ENCODE peak calls at places on chromosomes 1 and 21, in eight cellular contexts. P is IMR-90, G is WERI-Rb-1, D is heart left ventricle, W is HCT116, F is cardiac muscle cell, X is HFF-Myc, N is psoas muscle. U is an unnamed sample.

GRCh38 chr1:205568469-205569361 is 63.1 kb downstream of the ELK4 start:
- DNase-seq in G (peak), X (no peak), D (no peak), F (peak), N (no peak), P (no peak), W (no peak), U (no peak)

GRCh38 chr1:8463144-8463927 is 145.4 kb downstream of the SLC45A1 start:
- DNase-seq in N (no peak), F (peak), X (peak), W (no peak), P (peak), D (peak), G (no peak), U (no peak)

GRCh38 chr1:180757657-180758056 is 125.8 kb downstream of the XPR1 start:
- DNase-seq in G (no peak), N (no peak), P (no peak), D (no peak), X (no peak), F (no peak), W (no peak), U (no peak)

GRCh38 chr1:12215562-12215961 is 14.3 kb upstream of the VPS13D start:
- DNase-seq in D (no peak), X (no peak), N (peak), F (no peak), G (no peak), P (no peak), W (no peak), U (no peak)

GRCh38 chr1:100769906-100770646 is 50.5 kb downstream of the VCAM1 start:
- DNase-seq in P (no peak), D (no peak), W (no peak), F (peak), N (no peak), G (no peak), X (no peak), U (no peak)

GRCh38 chr1:4150262-4150661 is 250.2 kb upstream of the C1orf174 start:
- DNase-seq in D (no peak), G (peak), X (no peak), N (no peak), W (no peak), F (no peak), P (no peak), U (no peak)

GRCh38 chr1:194367121-194367520 is 1180.7 kb upstream of the B3GALT2 start:
- DNase-seq in P (no peak), W (no peak), N (no peak), G (no peak), D (no peak), X (no peak), F (no peak), U (no peak)

GRCh38 chr1:112322983-112323678 is 72.9 kb upstream of the CTTNBP2NL start:
- DNase-seq in N (no peak), F (no peak), P (no peak), G (no peak), X (no peak), D (no peak), W (no peak), U (no peak)

GRCh38 chr1:165116732-165117131 is 239.8 kb downstream of the LMX1A start:
- DNase-seq in P (peak), N (no peak), W (peak), G (no peak), X (peak), D (no peak), F (peak), U (no peak)

GRCh38 chr1:160548960-160549664 is 26.1 kb upstream of the SLAMF6 start:
- DNase-seq in P (no peak), X (no peak), D (no peak), W (no peak), F (no peak), G (no peak), N (no peak), U (no peak)

GRCh38 chr1:10754571-10755329 is 41.7 kb downstream of the CASZ1 start:
- DNase-seq in N (no peak), X (no peak), D (no peak), G (no peak), W (no peak), F (no peak), P (peak), U (no peak)

GRCh38 chr1:244445320-244446181 is 6.2 kb downstream of the ADSS2 start:
- DNase-seq in X (no peak), D (no peak), F (no peak), G (no peak), W (no peak), N (no peak), P (peak), U (no peak)

GRCh38 chr21:45816794-45817193 is 164.8 kb upstream of the COL6A1 start:
- DNase-seq in G (no peak), W (no peak), F (no peak), N (no peak), X (no peak), P (no peak), D (no peak), U (no peak)

GRCh38 chr1:58619286-58620054 is 42.4 kb upstream of the TACSTD2 start:
- DNase-seq in D (no peak), W (no peak), N (no peak), G (no peak), X (no peak), F (peak), P (no peak), U (no peak)

GRCh38 chr1:93079685-93080141 is 630 bp downstream of the MTF2 start:
- DNase-seq in P (no peak), N (peak), D (peak), F (peak), G (peak), W (no peak), X (no peak), U (peak)

GRCh38 chr1:208201241-208201640 is 42.9 kb downstream of the PLXNA2 start:
- DNase-seq in N (no peak), F (peak), P (peak), W (no peak), G (peak), D (peak), X (peak), U (peak)

GRCh38 chr1:8494681-8495080 is 176.8 kb downstream of the SLC45A1 start:
- DNase-seq in X (no peak), G (no peak), F (no peak), N (no peak), P (no peak), D (no peak), W (no peak), U (no peak)

GRCh38 chr1:205396972-205397616 is 24.8 kb downstream of the LEMD1 start:
- DNase-seq in D (peak), N (no peak), G (peak), P (peak), F (peak), W (peak), X (no peak), U (no peak)

GRCh38 chr1:3409737-3410434 is 44.6 kb upstream of the ARHGEF16 start:
- DNase-seq in X (no peak), G (peak), P (peak), D (peak), N (peak), F (peak), W (no peak), U (no peak)

GRCh38 chr1:66791621-66792610 is 9.2 kb downstream of the INSL5 start:
- DNase-seq in G (no peak), D (no peak), X (no peak), W (no peak), P (no peak), F (no peak), N (no peak), U (no peak)

GRCh38 chr1:112509005-112509659 is 367 bp downstream of the WNT2B start:
- DNase-seq in G (no peak), F (no peak), W (no peak), N (no peak), X (no peak), D (no peak), P (no peak), U (no peak)

GRCh38 chr1:232570007-232570406 is 59.9 kb downstream of the SIPA1L2 start:
- DNase-seq in D (no peak), F (peak), X (no peak), N (no peak), P (peak), W (no peak), G (no peak), U (no peak)

GRCh38 chr1:167251482-167251881 is 30.8 kb downstream of the POU2F1 start:
- DNase-seq in D (no peak), X (no peak), P (no peak), F (no peak), N (no peak), G (no peak), W (no peak), U (no peak)

GRCh38 chr21:42123509-42123908 is 52.4 kb downstream of the UMODL1 start:
- DNase-seq in N (no peak), P (no peak), X (no peak), G (no peak), W (no peak), F (no peak), D (no peak), U (no peak)

GRCh38 chr1:160774886-160775719 is 20.9 kb upstream of the LY9 start:
- DNase-seq in X (no peak), W (no peak), G (no peak), F (no peak), P (no peak), N (no peak), D (no peak), U (no peak)

GRCh38 chr1:159473335-159473734 is 33.8 kb downstream of the OR10J1 start:
- DNase-seq in D (no peak), N (no peak), F (peak), G (no peak), W (no peak), P (no peak), X (no peak), U (no peak)

GRCh38 chr1:31937300-31938183 is 626 bp downstream of the PTP4A2 start:
- DNase-seq in X (no peak), P (peak), N (peak), F (peak), D (peak), W (no peak), G (peak), U (peak)

GRCh38 chr21:32515869-32516268 is 69.5 kb downstream of the TCP10L start:
- DNase-seq in P (peak), F (peak), X (no peak), G (no peak), N (no peak), W (no peak), D (no peak), U (no peak)

GRCh38 chr1:56495538-56495937 is 83.8 kb downstream of the PLPP3 start:
- DNase-seq in X (no peak), P (no peak), D (no peak), N (no peak), W (no peak), G (no peak), F (no peak), U (no peak)

GRCh38 chr1:182507685-182508084 is 57.7 kb downstream of the RGSL1 start:
- DNase-seq in W (no peak), F (no peak), D (peak), G (no peak), N (no peak), X (peak), P (no peak), U (peak)

GRCh38 chr1:154182342-154183044 is 9.4 kb downstream of the TPM3 start:
- DNase-seq in N (peak), W (peak), X (no peak), P (peak), G (peak), F (peak), D (peak), U (peak)

GRCh38 chr1:226608699-226609505 is 60.3 kb downstream of the STUM start:
- DNase-seq in G (peak), P (peak), W (peak), X (peak), F (peak), N (peak), D (peak), U (peak)

GRCh38 chr1:209048961-209049669 is 534.4 kb upstream of the CAMK1G start:
- DNase-seq in F (peak), P (no peak), G (no peak), D (no peak), N (no peak), W (no peak), X (no peak), U (no peak)

GRCh38 chr1:19776933-19777332 is 22.8 kb downstream of the TMCO4 start:
- DNase-seq in W (no peak), G (no peak), P (no peak), D (no peak), N (no peak), X (no peak), F (no peak), U (no peak)

GRCh38 chr1:204915856-204916485 is 45.3 kb downstream of the NFASC start:
- DNase-seq in F (no peak), P (no peak), N (no peak), D (no peak), G (no peak), X (no peak), W (no peak), U (no peak)

GRCh38 chr1:229148041-229148671 is 122.8 kb upstream of the RAB4A start:
- DNase-seq in N (no peak), P (no peak), W (no peak), G (peak), X (no peak), D (peak), F (peak), U (no peak)

GRCh38 chr1:30618335-30618747 is 105.0 kb downstream of the MATN1 start:
- DNase-seq in W (peak), P (no peak), N (no peak), D (no peak), G (no peak), X (no peak), F (no peak), U (no peak)

DNA sequence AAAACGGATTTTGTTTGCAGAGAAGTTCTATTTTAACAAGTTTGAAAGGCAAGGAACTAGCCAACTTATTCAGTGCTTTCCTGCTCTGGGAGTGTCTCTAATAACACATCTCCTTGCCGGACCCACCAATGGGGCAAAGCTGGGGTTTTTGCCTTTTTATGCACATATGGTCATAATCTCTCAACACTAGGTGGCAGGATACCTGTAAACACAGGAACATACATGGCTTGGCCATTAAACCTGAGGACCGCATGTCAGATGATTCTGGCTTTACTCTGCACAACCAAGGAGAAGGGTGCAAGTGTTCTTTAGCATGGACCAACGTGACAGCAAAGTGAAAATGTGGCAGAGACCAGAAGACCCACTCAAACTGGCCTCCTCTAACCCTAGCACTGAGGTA is 4.9 kb downstream of the TMEM9 start:
- DNase-seq in W (peak), P (peak), G (peak), N (no peak), F (peak), D (no peak), X (no peak), U (no peak)
- TF ChIP-seq CTCF in W (peak), P (peak), G (peak), N (peak), F (peak), D (peak), X (peak), U (no peak)

GRCh38 chr1:85244271-85245053 is 15.0 kb downstream of the C1orf52 start:
- DNase-seq in G (no peak), P (peak), N (no peak), F (peak), X (peak), D (no peak), W (no peak), U (no peak)

GRCh38 chr1:85240659-85241058 is 18.8 kb downstream of the C1orf52 start:
- DNase-seq in D (no peak), P (no peak), F (peak), N (no peak), X (no peak), G (no peak), W (no peak), U (no peak)

GRCh38 chr1:85237613-85238012 is 21.8 kb downstream of the C1orf52 start:
- DNase-seq in F (no peak), X (no peak), G (no peak), N (no peak), D (no peak), P (no peak), W (no peak), U (no peak)

GRCh38 chr1:85243336-85243735 is 16.1 kb downstream of the C1orf52 start:
- DNase-seq in N (no peak), F (no peak), W (no peak), P (peak), D (no peak), G (no peak), X (no peak), U (no peak)

DNA sequence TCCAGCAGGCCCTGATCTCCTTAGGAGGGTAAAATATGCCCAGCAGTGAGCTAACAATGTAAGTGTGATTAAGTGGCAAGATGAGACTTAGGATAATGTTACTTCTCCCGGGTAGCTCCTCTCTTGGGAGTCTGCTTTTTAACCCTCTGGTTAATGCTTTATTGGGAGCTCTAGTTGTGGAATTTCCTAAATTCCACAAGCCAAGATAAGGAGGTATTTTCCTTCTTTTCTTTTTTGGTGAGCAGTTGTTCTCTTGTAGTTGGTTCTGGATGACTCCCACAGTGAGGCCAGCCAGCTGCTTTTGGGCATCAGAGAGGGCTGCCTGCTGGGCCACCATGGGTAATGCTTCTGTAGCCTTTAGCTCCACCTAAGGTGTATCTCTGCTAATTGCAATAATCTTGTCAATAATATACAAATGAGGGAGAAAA is 19.3 kb downstream of the C1orf52 start:
- DNase-seq in W (no peak), N (no peak), G (no peak), X (no peak), P (peak), F (peak), D (no peak), U (no peak)
- TF ChIP-seq CTCF in W (peak), N (no peak), G (no peak), X (no peak), P (peak), F (peak), D (peak), U (no peak)

GRCh38 chr1:69197816-69198215 is 369.9 kb upstream of the LRRC7 start:
- DNase-seq in P (no peak), D (no peak), G (no peak), W (no peak), X (no peak), N (no peak), F (no peak), U (no peak)
- TF ChIP-seq CTCF in P (no peak), D (no peak), G (no peak), W (no peak), X (no peak), N (no peak), F (no peak), U (no peak)

DNA sequence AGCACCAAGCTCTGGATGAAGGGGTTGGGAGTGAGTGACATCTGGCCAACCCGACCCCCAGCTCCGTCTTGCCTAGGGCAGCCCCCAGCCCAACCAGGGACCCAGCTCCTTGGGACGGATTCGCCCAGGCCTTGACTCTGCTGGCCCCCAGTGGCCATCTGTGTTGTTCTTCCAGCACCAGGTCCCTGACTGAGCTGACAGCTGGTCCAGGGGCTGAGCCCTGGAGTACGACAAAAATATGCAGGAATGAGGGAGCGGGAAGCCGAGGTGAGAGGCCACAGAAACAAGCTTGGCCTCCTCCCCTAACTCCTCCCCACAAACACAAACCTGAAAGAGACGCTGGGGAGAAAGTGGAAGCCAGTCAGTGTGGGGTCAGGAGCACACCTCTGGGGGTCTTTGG is 55.0 kb upstream of the PAX7 start:
- DNase-seq in W (peak), F (peak), P (peak), G (peak), D (no peak), X (no peak), N (no peak), U (no peak)
- TF ChIP-seq CTCF in W (peak), F (peak), P (peak), G (peak), D (peak), X (peak), N (peak), U (no peak)

DNA sequence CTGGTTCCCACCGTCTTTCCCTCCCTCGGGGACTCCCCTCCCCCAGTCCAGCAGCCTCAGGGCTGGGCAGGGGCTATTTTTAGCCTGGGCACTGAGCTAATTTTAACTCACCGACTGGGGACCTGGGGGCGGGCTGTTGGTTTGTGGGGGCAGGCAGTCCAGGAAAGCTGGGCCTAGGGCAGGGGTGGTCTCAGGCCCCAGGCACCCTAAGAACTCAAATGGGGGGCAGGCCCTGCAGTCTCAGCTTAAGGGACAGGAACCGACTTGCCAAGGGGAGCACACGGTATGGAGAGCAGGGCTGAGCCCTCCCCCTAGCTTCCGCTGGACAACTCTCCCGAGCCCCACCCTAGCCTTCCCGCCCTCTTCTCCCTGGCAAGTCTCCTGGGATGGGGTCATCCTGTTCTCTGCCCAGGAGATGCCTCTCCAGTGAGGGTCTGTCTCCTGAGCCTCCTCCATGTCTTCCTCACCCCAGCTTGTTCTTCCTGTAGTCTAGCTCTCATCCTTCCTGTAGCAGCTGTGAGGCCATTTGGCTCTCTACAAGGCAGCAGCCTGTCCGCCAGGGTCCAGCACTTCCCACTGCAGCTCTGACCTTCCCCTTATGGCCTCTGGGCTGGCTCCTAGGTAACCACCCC is 10.1 kb downstream of the MEF2D start:
- DNase-seq in W (no peak), P (no peak), N (peak), G (peak), F (no peak), D (peak), X (no peak), U (no peak)
- TF ChIP-seq CTCF in W (no peak), P (peak), N (peak), G (peak), F (peak), D (peak), X (peak), U (no peak)